ENCODE peak calls at places on chromosomes 6 and 20, in five cellular contexts. E is GM12878, N is astrocyte, P is mesendoderm, K is PC-3. U is an unnamed sample.

GRCh38 chr20:52269327-52269726 is 77.7 kb upstream of the ZFP64 start:
- DNase-seq in N (no peak), K (no peak), P (no peak), E (no peak), U (no peak)

GRCh38 chr20:17327185-17327780 is 100.4 kb downstream of the PCSK2 start:
- DNase-seq in K (no peak), N (no peak), P (no peak), E (no peak), U (no peak)

GRCh38 chr6:33201147-33201545 is 479 bp downstream of the SLC39A7 start:
- DNase-seq in K (no peak), P (no peak), E (no peak), N (no peak), U (no peak)

GRCh38 chr6:29552512-29553051 is 7.0 kb downstream of the UBD start:
- DNase-seq in P (peak; percentile 31), K (peak; percentile 75), E (peak; percentile 56), N (peak; percentile 46), U (peak; percentile 7)

GRCh38 chr6:145116591-145117178 is 618.6 kb downstream of the EPM2A start:
- DNase-seq in N (no peak), E (no peak), P (no peak), K (peak; percentile 33), U (no peak)

GRCh38 chr6:163929538-163929937 is 515.0 kb downstream of the QKI start:
- DNase-seq in K (no peak), P (no peak), N (no peak), E (no peak), U (no peak)

GRCh38 chr6:100506651-100507050 is 41.9 kb upstream of the SIM1 start:
- DNase-seq in N (peak; percentile 75), K (peak; percentile 56), E (no peak), P (no peak), U (no peak)

GRCh38 chr6:83215131-83216047 is 22.2 kb downstream of the RWDD2A start:
- DNase-seq in K (peak; percentile 53), P (peak; percentile 77), E (peak; percentile 40), N (peak; percentile 80), U (no peak)

GRCh38 chr6:44004625-44005506 is 122.4 kb downstream of the MRPL14 start:
- DNase-seq in E (no peak), P (no peak), N (no peak), K (peak; percentile 29), U (no peak)

GRCh38 chr6:37052027-37052628 is 46.7 kb downstream of the FGD2 start:
- DNase-seq in P (peak; percentile 90), K (no peak), E (no peak), N (no peak), U (no peak)

GRCh38 chr6:31582230-31582601 is at the start of gene LTB:
- DNase-seq in K (no peak), P (no peak), E (no peak), N (no peak), U (no peak)

GRCh38 chr20:45821942-45822341 is 5.2 kb downstream of the TNNC2 start:
- DNase-seq in P (no peak), N (no peak), E (no peak), K (no peak), U (no peak)

GRCh38 chr6:168035098-168035660 is 37.7 kb downstream of the KIF25 start:
- DNase-seq in E (no peak), P (peak; percentile 59), N (peak; percentile 78), K (peak; percentile 48), U (peak; percentile 54)

DNA sequence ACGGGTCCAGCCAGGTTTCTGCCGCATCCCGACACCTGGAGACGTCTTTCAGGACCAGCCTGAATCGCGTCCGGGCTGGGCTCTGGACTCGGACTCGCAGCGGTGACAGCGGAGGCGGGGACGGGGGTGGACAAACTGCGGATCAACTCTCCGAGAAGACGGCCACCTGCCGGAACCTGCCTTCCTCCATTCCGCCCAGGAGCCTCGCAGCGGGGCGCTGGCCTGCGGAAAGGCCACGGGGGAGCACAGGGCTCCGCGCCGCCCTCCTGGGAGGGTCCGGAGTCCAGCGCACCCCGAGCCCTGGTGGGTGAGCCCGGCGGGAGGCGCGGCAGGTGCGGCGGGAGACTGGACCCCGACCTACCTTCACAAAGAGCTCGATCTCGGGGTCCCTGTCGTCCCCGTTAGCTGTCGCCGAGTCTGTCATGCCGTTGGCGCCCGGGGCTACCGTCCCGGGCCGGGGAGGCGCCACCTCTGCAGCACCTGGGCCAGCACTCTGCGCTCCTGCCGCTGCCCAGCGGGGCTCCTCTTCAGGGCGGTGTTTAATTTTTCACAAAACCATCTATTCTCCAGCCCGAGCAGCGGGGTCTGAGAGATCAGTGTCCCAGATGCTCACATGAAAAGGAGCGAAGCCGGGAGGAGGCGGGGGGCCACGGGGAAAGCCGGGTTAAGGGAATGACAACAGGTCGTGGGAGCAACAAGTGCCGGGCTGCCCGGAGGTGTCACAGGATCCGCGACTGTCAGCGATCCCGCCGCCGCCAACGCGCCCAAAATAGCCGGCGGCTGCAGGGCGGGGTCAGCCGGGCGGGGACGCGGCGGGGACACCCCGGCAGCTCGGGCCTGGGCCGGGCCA is at the start of gene CLIC5:
- DNase-seq in E (no peak), K (no peak), P (peak; percentile 32), N (no peak), U (no peak)
- H3K9ac ChIP-seq in E (no peak within 1 kb of the TSS), K (no peak within 1 kb of the TSS), P (no peak within 1 kb of the TSS), N (no peak within 1 kb of the TSS), U (no peak within 1 kb of the TSS)

GRCh38 chr20:48359692-48360337 is 468.0 kb downstream of the PREX1 start:
- DNase-seq in P (no peak), N (no peak), E (peak; percentile 85), K (no peak), U (no peak)
- H3K9ac ChIP-seq in P (no peak overlapping the region), N (no peak overlapping the region), E (peak overlapping the region; percentile 58), K (no peak overlapping the region), U (no peak overlapping the region)

DNA sequence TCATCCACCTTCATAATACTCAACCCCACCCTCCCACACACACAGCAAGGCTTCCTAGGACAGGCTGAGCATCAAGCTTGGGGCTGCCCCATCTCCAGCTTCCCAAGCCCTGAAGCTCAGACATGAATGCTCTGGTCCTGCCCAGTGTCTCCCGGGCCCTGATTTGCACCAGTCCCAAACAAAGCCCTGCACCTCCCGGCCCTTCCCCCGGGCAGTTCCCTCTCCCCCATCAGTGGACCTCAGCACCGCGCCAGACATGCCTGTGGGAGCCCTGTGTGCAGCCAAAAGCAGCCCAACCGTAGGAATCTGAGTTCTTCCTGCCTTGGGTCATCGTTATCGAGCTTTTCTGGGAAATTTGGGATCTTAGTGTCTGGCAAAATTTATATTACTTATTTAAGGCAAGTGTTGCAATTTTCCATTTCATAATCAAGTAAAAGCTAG is 63.5 kb downstream of the THBS2 start:
- DNase-seq in K (no peak), N (peak; percentile 98), P (peak; percentile 21), E (no peak), U (no peak)
- H3K9ac ChIP-seq in K (no peak overlapping the region), N (peak overlapping the region; percentile 48), P (no peak overlapping the region), E (no peak overlapping the region), U (no peak overlapping the region)

GRCh38 chr20:59459586-59459985 is 144.8 kb upstream of the PHACTR3 start:
- DNase-seq in K (no peak), E (no peak), N (no peak), P (no peak), U (no peak)
- H3K9ac ChIP-seq in K (no peak overlapping the region), E (no peak overlapping the region), N (no peak overlapping the region), P (no peak overlapping the region), U (no peak overlapping the region)

DNA sequence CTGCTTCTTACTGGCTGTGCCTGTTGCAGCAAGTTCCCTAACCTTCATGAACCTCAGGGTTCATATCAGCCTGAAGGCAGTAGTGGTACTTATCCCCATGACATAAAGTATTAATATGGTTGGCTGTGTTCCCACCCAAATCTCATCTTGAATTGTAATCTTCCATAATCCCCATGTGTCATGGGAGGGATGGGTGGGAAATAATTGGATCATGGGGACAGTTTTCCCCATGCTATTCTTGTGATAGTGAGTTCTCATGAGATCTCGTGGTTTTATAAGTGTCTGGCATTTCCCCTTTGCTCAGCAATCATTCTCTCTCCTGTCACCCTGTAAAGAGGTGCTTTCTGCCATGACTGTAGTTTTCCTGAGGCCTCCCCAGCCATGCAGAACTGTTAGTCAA is 61.8 kb downstream of the FAM229B start:
- DNase-seq in E (no peak), N (no peak), K (no peak), P (no peak), U (no peak)
- H3K9ac ChIP-seq in E (no peak overlapping the region), N (no peak overlapping the region), K (no peak overlapping the region), P (no peak overlapping the region), U (no peak overlapping the region)

GRCh38 chr20:19885981-19886665 is 128.1 kb downstream of the RIN2 start:
- DNase-seq in N (peak; percentile 47), P (peak; percentile 56), E (no peak), K (peak; percentile 77), U (no peak)

GRCh38 chr20:19889011-19889953 is 127.9 kb upstream of the NAA20 start:
- DNase-seq in P (no peak), K (peak; percentile 52), E (no peak), N (peak; percentile 91), U (no peak)

GRCh38 chr20:19886666-19887288 is 128.7 kb downstream of the RIN2 start:
- DNase-seq in K (peak; percentile 26), N (no peak), P (peak; percentile 65), E (no peak), U (no peak)

GRCh38 chr20:19888269-19888669 is 128.9 kb upstream of the NAA20 start:
- DNase-seq in E (no peak), N (no peak), P (no peak), K (no peak), U (no peak)

DNA sequence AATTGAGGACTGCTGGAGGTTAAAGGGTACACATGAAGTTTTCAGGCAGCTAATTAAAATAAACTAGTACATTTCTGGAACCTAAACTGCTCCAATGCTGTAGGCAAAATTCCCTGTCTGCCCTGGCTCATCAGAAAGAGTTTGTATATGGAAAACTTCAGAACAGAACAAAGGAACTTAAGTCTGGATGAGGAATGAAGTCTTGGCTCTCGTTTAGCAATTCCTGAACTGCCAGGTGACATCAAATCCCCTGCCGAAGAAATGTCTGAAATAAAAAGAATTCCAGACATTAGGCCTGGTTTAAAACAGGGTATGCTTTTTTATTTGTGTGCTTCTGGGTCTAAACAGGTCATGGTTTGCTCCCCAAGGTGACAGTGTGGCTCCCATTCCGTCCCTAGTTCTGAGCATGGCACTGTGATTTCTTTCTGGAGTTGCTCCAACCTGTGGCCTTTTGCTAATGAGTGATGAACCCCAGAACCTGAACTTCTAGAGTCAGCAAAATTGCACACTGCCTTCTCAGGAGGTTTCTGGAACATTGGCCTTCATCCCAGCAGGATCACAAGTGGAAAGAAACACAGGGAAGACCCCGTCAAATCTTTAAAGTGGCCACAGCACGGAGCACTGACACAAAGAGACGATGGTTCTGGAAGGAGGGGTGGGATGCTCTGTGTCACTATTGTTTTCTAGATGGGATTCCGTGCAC is 129.4 kb upstream of the NAA20 start:
- DNase-seq in E (no peak), P (no peak), K (no peak), N (peak; percentile 62), U (no peak)
- H3K9ac ChIP-seq in E (no peak overlapping the region), P (no peak overlapping the region), K (peak overlapping the region; percentile 75), N (peak overlapping the region; percentile 20), U (no peak overlapping the region)

U was measured in H1.